ENCODE peak calls at places on chromosomes 5 and 9, in eight cellular contexts. One of them, this sample, is unnamed.

GRCh38 chr5:10400834-10401233 is 40.8 kb upstream of the ROPN1L start:
- DNase-seq in GM23248: peak; percentile 89
- DNase-seq in PC-3: no peak
- DNase-seq in keratinocyte: no peak
- DNase-seq in fibroblast of lung: peak; percentile 87
- DNase-seq in colonic mucosa: no peak
- DNase-seq in H9: no peak
- DNase-seq in HCT116: no peak
- DNase-seq in this sample: peak; percentile 68

GRCh38 chr5:79702606-79703380 is 13.2 kb downstream of the CMYA5 start:
- DNase-seq in GM23248: peak; percentile 68
- DNase-seq in PC-3: peak; percentile 34
- DNase-seq in keratinocyte: no peak
- DNase-seq in fibroblast of lung: peak; percentile 51
- DNase-seq in colonic mucosa: no peak
- DNase-seq in H9: peak; percentile 39
- DNase-seq in HCT116: no peak
- DNase-seq in this sample: peak; percentile 78

GRCh38 chr9:110015759-110016158 is 192.2 kb downstream of the C9orf152 start:
- DNase-seq in GM23248: peak; percentile 68
- DNase-seq in PC-3: peak; percentile 88
- DNase-seq in keratinocyte: peak; percentile 75
- DNase-seq in fibroblast of lung: peak; percentile 51
- DNase-seq in colonic mucosa: no peak
- DNase-seq in H9: no peak
- DNase-seq in HCT116: peak; percentile 79
- DNase-seq in this sample: peak; percentile 15

GRCh38 chr5:3886521-3887461 is 291.2 kb downstream of the IRX1 start:
- DNase-seq in GM23248: no peak
- DNase-seq in PC-3: no peak
- DNase-seq in keratinocyte: no peak
- DNase-seq in fibroblast of lung: no peak
- DNase-seq in colonic mucosa: no peak
- DNase-seq in H9: no peak
- DNase-seq in HCT116: no peak
- DNase-seq in this sample: no peak

GRCh38 chr9:130555968-130556367 is 23.4 kb upstream of the FUBP3 start:
- DNase-seq in GM23248: peak; percentile 53
- DNase-seq in PC-3: peak; percentile 71
- DNase-seq in keratinocyte: no peak
- DNase-seq in fibroblast of lung: no peak
- DNase-seq in colonic mucosa: no peak
- DNase-seq in H9: no peak
- DNase-seq in HCT116: no peak
- DNase-seq in this sample: no peak

GRCh38 chr5:131303537-131303936 is 39.7 kb downstream of the CDC42SE2 start:
- DNase-seq in GM23248: peak; percentile 73
- DNase-seq in PC-3: no peak
- DNase-seq in keratinocyte: no peak
- DNase-seq in fibroblast of lung: peak; percentile 80
- DNase-seq in colonic mucosa: no peak
- DNase-seq in H9: no peak
- DNase-seq in HCT116: no peak
- DNase-seq in this sample: peak; percentile 87

GRCh38 chr9:93134018-93134739 is at the start of gene NINJ1:
- DNase-seq in GM23248: peak; percentile 88
- DNase-seq in PC-3: peak; percentile 63
- DNase-seq in keratinocyte: no peak
- DNase-seq in fibroblast of lung: peak; percentile 59
- DNase-seq in colonic mucosa: peak; percentile 76
- DNase-seq in H9: peak; percentile 65
- DNase-seq in HCT116: peak; percentile 4
- DNase-seq in this sample: peak; percentile 89

GRCh38 chr5:157651623-157652376 is 438 bp downstream of the SOX30 start:
- DNase-seq in GM23248: peak; percentile 69
- DNase-seq in PC-3: no peak
- DNase-seq in keratinocyte: peak; percentile 32
- DNase-seq in fibroblast of lung: peak; percentile 45
- DNase-seq in colonic mucosa: peak; percentile 83
- DNase-seq in H9: peak; percentile 85
- DNase-seq in HCT116: no peak
- DNase-seq in this sample: no peak

GRCh38 chr5:5308319-5308718 is 114.2 kb upstream of the ICE1 start:
- DNase-seq in GM23248: no peak
- DNase-seq in PC-3: no peak
- DNase-seq in keratinocyte: no peak
- DNase-seq in fibroblast of lung: no peak
- DNase-seq in colonic mucosa: no peak
- DNase-seq in H9: no peak
- DNase-seq in HCT116: no peak
- DNase-seq in this sample: no peak

GRCh38 chr5:147539053-147539452 is 29.2 kb upstream of the DPYSL3 start:
- DNase-seq in GM23248: peak; percentile 81
- DNase-seq in PC-3: peak; percentile 32
- DNase-seq in keratinocyte: no peak
- DNase-seq in fibroblast of lung: peak; percentile 31
- DNase-seq in colonic mucosa: no peak
- DNase-seq in H9: no peak
- DNase-seq in HCT116: no peak
- DNase-seq in this sample: peak; percentile 69

GRCh38 chr9:134410078-134410834 is 84.0 kb downstream of the RXRA start:
- DNase-seq in GM23248: no peak
- DNase-seq in PC-3: no peak
- DNase-seq in keratinocyte: no peak
- DNase-seq in fibroblast of lung: no peak
- DNase-seq in colonic mucosa: peak; percentile 59
- DNase-seq in H9: no peak
- DNase-seq in HCT116: no peak
- DNase-seq in this sample: peak; percentile 15

GRCh38 chr9:385818-386398 is 171.2 kb downstream of the DOCK8 start:
- DNase-seq in GM23248: peak; percentile 74
- DNase-seq in PC-3: peak; percentile 83
- DNase-seq in keratinocyte: peak; percentile 17
- DNase-seq in fibroblast of lung: peak; percentile 55
- DNase-seq in colonic mucosa: peak; percentile 66
- DNase-seq in H9: peak; percentile 69
- DNase-seq in HCT116: peak; percentile 52
- DNase-seq in this sample: peak; percentile 84

GRCh38 chr5:17228833-17229291 is 11.4 kb downstream of the BASP1 start:
- DNase-seq in GM23248: peak; percentile 81
- DNase-seq in PC-3: no peak
- DNase-seq in keratinocyte: no peak
- DNase-seq in fibroblast of lung: peak; percentile 64
- DNase-seq in colonic mucosa: no peak
- DNase-seq in H9: no peak
- DNase-seq in HCT116: no peak
- DNase-seq in this sample: peak; percentile 58

GRCh38 chr5:137405393-137405792 is 93.7 kb downstream of the SPOCK1 start:
- DNase-seq in GM23248: no peak
- DNase-seq in PC-3: no peak
- DNase-seq in keratinocyte: no peak
- DNase-seq in fibroblast of lung: no peak
- DNase-seq in colonic mucosa: no peak
- DNase-seq in H9: no peak
- DNase-seq in HCT116: no peak
- DNase-seq in this sample: no peak

GRCh38 chr5:40480392-40480791 is 199.3 kb upstream of the PTGER4 start:
- DNase-seq in GM23248: no peak
- DNase-seq in PC-3: no peak
- DNase-seq in keratinocyte: no peak
- DNase-seq in fibroblast of lung: no peak
- DNase-seq in colonic mucosa: no peak
- DNase-seq in H9: no peak
- DNase-seq in HCT116: no peak
- DNase-seq in this sample: no peak

GRCh38 chr5:102811962-102812361 is 56.9 kb downstream of the PAM start:
- DNase-seq in GM23248: peak; percentile 50
- DNase-seq in PC-3: peak; percentile 96
- DNase-seq in keratinocyte: no peak
- DNase-seq in fibroblast of lung: peak; percentile 70
- DNase-seq in colonic mucosa: peak; percentile 20
- DNase-seq in H9: no peak
- DNase-seq in HCT116: peak; percentile 52
- DNase-seq in this sample: peak; percentile 31

DNA sequence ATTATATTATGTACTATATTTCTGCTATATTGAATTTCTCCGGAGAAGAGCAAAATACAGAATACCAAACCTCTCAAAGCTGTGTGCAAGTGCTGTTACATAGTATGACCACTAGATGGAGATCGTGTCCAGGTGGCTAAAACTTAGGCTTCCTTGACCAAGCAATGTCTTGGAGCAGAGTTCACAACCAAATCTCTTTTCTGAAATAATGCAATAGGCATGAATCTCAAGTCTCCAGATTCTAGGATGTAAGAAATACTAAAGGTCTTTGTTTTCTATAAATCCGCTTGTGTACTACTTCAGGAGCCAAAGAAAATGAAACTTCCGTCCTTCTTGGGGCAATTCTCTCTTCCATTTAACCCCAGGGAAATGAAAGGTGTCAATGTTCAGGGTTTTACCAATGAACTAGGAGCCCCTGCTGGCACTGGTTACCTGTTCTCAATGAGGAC is 181.5 kb upstream of the RAI14 start:
- DNase-seq in GM23248: peak; percentile 67
- DNase-seq in PC-3: peak; percentile 73
- DNase-seq in keratinocyte: no peak
- DNase-seq in fibroblast of lung: peak; percentile 79
- DNase-seq in colonic mucosa: no peak
- DNase-seq in H9: peak; percentile 56
- DNase-seq in HCT116: peak; percentile 38
- DNase-seq in this sample: peak; percentile 84
- H3K9ac ChIP-seq in GM23248: no peak overlapping the region
- H3K9ac ChIP-seq in PC-3: no peak overlapping the region
- H3K9ac ChIP-seq in keratinocyte: no peak overlapping the region
- H3K9ac ChIP-seq in fibroblast of lung: no peak overlapping the region
- H3K9ac ChIP-seq in colonic mucosa: no peak overlapping the region
- H3K9ac ChIP-seq in H9: peak overlapping the region; percentile 50
- H3K9ac ChIP-seq in HCT116: no peak overlapping the region
- H3K9ac ChIP-seq in this sample: no peak overlapping the region

GRCh38 chr5:163399923-163400322 is 37.5 kb upstream of the CCNG1 start:
- DNase-seq in GM23248: no peak
- DNase-seq in PC-3: no peak
- DNase-seq in keratinocyte: no peak
- DNase-seq in fibroblast of lung: no peak
- DNase-seq in colonic mucosa: no peak
- DNase-seq in H9: no peak
- DNase-seq in HCT116: no peak
- DNase-seq in this sample: no peak
- H3K27me3 ChIP-seq in GM23248: peaks cover 12% of the 10 kb centered on the region
- H3K27me3 ChIP-seq in PC-3: no peaks in the 10 kb centered on the region
- H3K27me3 ChIP-seq in keratinocyte: no peaks in the 10 kb centered on the region
- H3K27me3 ChIP-seq in fibroblast of lung: no peaks in the 10 kb centered on the region
- H3K27me3 ChIP-seq in colonic mucosa: no peaks in the 10 kb centered on the region
- H3K27me3 ChIP-seq in H9: no peaks in the 10 kb centered on the region
- H3K27me3 ChIP-seq in HCT116: no peaks in the 10 kb centered on the region
- H3K27me3 ChIP-seq in this sample: peaks cover 3% of the 10 kb centered on the region

DNA sequence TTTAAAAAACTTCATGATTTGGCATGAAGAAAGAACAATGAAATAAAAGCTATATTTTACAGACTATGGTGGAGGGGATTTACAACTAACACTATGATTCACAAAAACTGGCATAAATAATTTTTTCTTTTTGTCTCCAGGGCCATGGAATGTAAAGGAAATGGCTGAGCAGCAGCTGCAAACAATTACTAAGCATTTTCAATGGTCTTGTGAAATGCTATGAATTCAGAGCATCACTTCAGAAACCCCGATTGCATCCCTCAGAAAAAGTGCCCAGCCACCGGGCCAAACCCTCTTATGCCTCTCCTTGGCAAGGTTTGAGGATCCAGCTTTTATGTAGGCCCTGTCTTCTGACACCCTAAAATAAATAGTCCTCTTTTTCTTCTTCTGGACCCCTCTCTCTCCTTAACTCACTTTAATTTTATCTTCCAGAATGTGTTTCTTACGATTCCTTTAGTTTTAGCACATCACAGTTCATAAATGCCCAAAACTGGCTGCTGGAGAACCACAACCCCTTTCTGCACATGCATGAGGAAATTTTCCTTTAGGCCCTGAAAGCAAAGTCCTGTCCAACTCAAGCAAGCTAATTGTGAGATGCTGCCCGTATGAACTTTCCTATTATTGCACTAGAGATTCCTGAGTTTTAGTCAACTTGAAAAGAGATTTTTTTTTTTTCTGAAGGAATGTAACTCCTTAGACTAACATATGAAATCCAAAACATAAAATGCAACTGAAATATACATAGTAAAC is 51.9 kb upstream of the DAB2 start:
- DNase-seq in GM23248: peak; percentile 90
- DNase-seq in PC-3: peak; percentile 18
- DNase-seq in keratinocyte: no peak
- DNase-seq in fibroblast of lung: peak; percentile 76
- DNase-seq in colonic mucosa: no peak
- DNase-seq in H9: no peak
- DNase-seq in HCT116: no peak
- DNase-seq in this sample: peak; percentile 94
- H3K9ac ChIP-seq in GM23248: peak overlapping the region; percentile 72
- H3K9ac ChIP-seq in PC-3: no peak overlapping the region
- H3K9ac ChIP-seq in keratinocyte: no peak overlapping the region
- H3K9ac ChIP-seq in fibroblast of lung: no peak overlapping the region
- H3K9ac ChIP-seq in colonic mucosa: no peak overlapping the region
- H3K9ac ChIP-seq in H9: no peak overlapping the region
- H3K9ac ChIP-seq in HCT116: no peak overlapping the region
- H3K9ac ChIP-seq in this sample: peak overlapping the region; percentile 55

GRCh38 chr9:113638504-113638903 is 175.0 kb downstream of the RGS3 start:
- DNase-seq in GM23248: no peak
- DNase-seq in PC-3: no peak
- DNase-seq in keratinocyte: no peak
- DNase-seq in fibroblast of lung: no peak
- DNase-seq in colonic mucosa: no peak
- DNase-seq in H9: no peak
- DNase-seq in HCT116: no peak
- DNase-seq in this sample: no peak

GRCh38 chr9:113634597-113635515 is 171.3 kb downstream of the RGS3 start:
- DNase-seq in GM23248: no peak
- DNase-seq in PC-3: no peak
- DNase-seq in keratinocyte: no peak
- DNase-seq in fibroblast of lung: peak; percentile 44
- DNase-seq in colonic mucosa: no peak
- DNase-seq in H9: no peak
- DNase-seq in HCT116: no peak
- DNase-seq in this sample: no peak

GRCh38 chr9:113636165-113636564 is 172.6 kb downstream of the RGS3 start:
- DNase-seq in GM23248: no peak
- DNase-seq in PC-3: no peak
- DNase-seq in keratinocyte: no peak
- DNase-seq in fibroblast of lung: peak; percentile 67
- DNase-seq in colonic mucosa: no peak
- DNase-seq in H9: no peak
- DNase-seq in HCT116: no peak
- DNase-seq in this sample: no peak

GRCh38 chr9:113635586-113635985 is 172.1 kb downstream of the RGS3 start:
- DNase-seq in GM23248: no peak
- DNase-seq in PC-3: no peak
- DNase-seq in keratinocyte: no peak
- DNase-seq in fibroblast of lung: no peak
- DNase-seq in colonic mucosa: no peak
- DNase-seq in H9: no peak
- DNase-seq in HCT116: no peak
- DNase-seq in this sample: no peak

DNA sequence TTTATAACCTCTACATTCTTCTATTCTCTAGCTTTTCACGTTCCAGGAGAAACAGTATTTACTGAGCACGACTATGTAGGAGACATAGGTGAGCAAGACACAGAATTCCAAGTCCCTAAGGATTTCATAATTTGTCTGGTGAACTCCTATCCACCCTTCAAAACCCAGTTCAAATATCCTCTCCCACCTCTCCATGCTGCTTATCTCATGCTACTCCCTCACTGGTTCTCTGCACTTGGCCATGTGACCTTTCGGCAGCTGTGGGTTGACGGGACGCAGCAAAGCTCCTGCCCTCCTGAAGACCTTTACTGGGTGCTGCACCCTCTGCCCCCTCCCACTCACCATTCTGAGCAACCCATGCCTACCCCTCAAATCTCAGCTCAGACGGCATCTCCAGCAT is 173.2 kb downstream of the RGS3 start:
- DNase-seq in GM23248: no peak
- DNase-seq in PC-3: no peak
- DNase-seq in keratinocyte: no peak
- DNase-seq in fibroblast of lung: no peak
- DNase-seq in colonic mucosa: no peak
- DNase-seq in H9: no peak
- DNase-seq in HCT116: no peak
- DNase-seq in this sample: no peak
- H3K27me3 ChIP-seq in GM23248: no peaks in the 10 kb centered on the region
- H3K27me3 ChIP-seq in PC-3: no peaks in the 10 kb centered on the region
- H3K27me3 ChIP-seq in keratinocyte: peaks cover 5% of the 10 kb centered on the region
- H3K27me3 ChIP-seq in fibroblast of lung: no peaks in the 10 kb centered on the region
- H3K27me3 ChIP-seq in colonic mucosa: no peaks in the 10 kb centered on the region
- H3K27me3 ChIP-seq in H9: no peaks in the 10 kb centered on the region
- H3K27me3 ChIP-seq in HCT116: no peaks in the 10 kb centered on the region
- H3K27me3 ChIP-seq in this sample: no peaks in the 10 kb centered on the region

This sample was measured in adipocyte.